ENCODE peak calls at places on chromosomes 5 and 9, in six cellular contexts. V, Y, N, W, I and L are unnamed samples.

GRCh38 chr5:139688088-139688702 is 40.0 kb downstream of the CXXC5 start:
- DNase-seq in V (peak), Y (no peak), N (no peak), W (no peak), I (no peak), L (no peak)

GRCh38 chr5:65262590-65263189 is 219.0 kb downstream of the ADAMTS6 start:
- DNase-seq in V (peak), Y (no peak), N (no peak), W (no peak), I (no peak), L (no peak)

GRCh38 chr5:122262107-122262506 is 49.9 kb upstream of the SNCAIP start:
- DNase-seq in V (no peak), Y (peak), N (no peak), W (no peak), I (no peak), L (no peak)

GRCh38 chr5:95912029-95912428 is 49.6 kb downstream of the ELL2 start:
- DNase-seq in V (no peak), Y (no peak), N (no peak), W (no peak), I (no peak), L (no peak)

GRCh38 chr9:124180557-124180956 is 77.2 kb upstream of the NEK6 start:
- DNase-seq in V (no peak), Y (no peak), N (peak), W (no peak), I (no peak), L (no peak)

GRCh38 chr9:16207161-16207560 is 654.3 kb downstream of the CCDC171 start:
- DNase-seq in V (peak), Y (no peak), N (no peak), W (no peak), I (no peak), L (no peak)

GRCh38 chr5:34415559-34416198 is 240.4 kb upstream of the RAI14 start:
- DNase-seq in V (no peak), Y (no peak), N (no peak), W (no peak), I (no peak), L (no peak)

GRCh38 chr9:134545213-134546211 is 96.1 kb upstream of the COL5A1 start:
- DNase-seq in V (no peak), Y (no peak), N (peak), W (no peak), I (no peak), L (no peak)

GRCh38 chr5:91499943-91500531 is 116.9 kb upstream of the ARRDC3 start:
- DNase-seq in V (peak), Y (peak), N (no peak), W (peak), I (no peak), L (peak)

GRCh38 chr5:60960591-60960990 is 15.6 kb downstream of the NDUFAF2 start:
- DNase-seq in V (peak), Y (peak), N (no peak), W (no peak), I (no peak), L (no peak)

GRCh38 chr5:11064763-11065450 is 303.9 kb upstream of the DAP start:
- DNase-seq in V (no peak), Y (no peak), N (no peak), W (no peak), I (no peak), L (no peak)

GRCh38 chr9:133378408-133378962 is 2.3 kb downstream of the STKLD1 start:
- DNase-seq in V (no peak), Y (no peak), N (no peak), W (no peak), I (no peak), L (no peak)

GRCh38 chr5:142900926-142901325 is 130.7 kb downstream of the ARHGAP26 start:
- DNase-seq in V (no peak), Y (peak), N (no peak), W (no peak), I (no peak), L (no peak)

GRCh38 chr5:169112016-169112415 is 188.9 kb downstream of the SLIT3 start:
- DNase-seq in V (no peak), Y (no peak), N (no peak), W (no peak), I (no peak), L (no peak)

GRCh38 chr9:82791685-82792084 is 271.3 kb downstream of the RASEF start:
- DNase-seq in V (no peak), Y (no peak), N (no peak), W (no peak), I (no peak), L (no peak)

GRCh38 chr5:90546216-90546837 is 12.3 kb upstream of the ADGRV1 start:
- DNase-seq in V (no peak), Y (no peak), N (no peak), W (no peak), I (no peak), L (no peak)

GRCh38 chr9:107465467-107466451 is 23.8 kb downstream of the KLF4 start:
- DNase-seq in V (peak), Y (peak), N (peak), W (peak), I (no peak), L (no peak)

GRCh38 chr9:77177894-77178794 is 810 bp downstream of the VPS13A start:
- DNase-seq in V (peak), Y (peak), N (no peak), W (peak), I (peak), L (peak)

GRCh38 chr5:64635056-64635686 is 55.1 kb upstream of the SHISAL2B start:
- DNase-seq in V (peak), Y (peak), N (no peak), W (peak), I (no peak), L (peak)

GRCh38 chr5:27158775-27159174 is 120.4 kb upstream of the CDH9 start:
- DNase-seq in V (no peak), Y (no peak), N (no peak), W (no peak), I (no peak), L (no peak)